ENCODE peak calls at places on chromosomes 4 and X, in eight cellular contexts. X is GM20000, L is MM.1S, S is KBM-7, D is CD14-positive monocyte, R is progenitor cell of endocrine pancreas, O is left cardiac atrium, C is stomach. K is an unnamed sample.

GRCh38 chrX:150062292-150063137 is 124.2 kb upstream of the EOLA2 start:
- DNase-seq in D (no peak), R (no peak), X (no peak), S (no peak), L (no peak), O (peak; percentile 36), C (no peak), K (no peak)

GRCh38 chrX:103629295-103630170 is 758 bp downstream of the TCEAL1 start:
- DNase-seq in X (peak; percentile 5), O (peak; percentile 74), R (peak; percentile 50), C (peak; percentile 40), L (no peak), S (peak; percentile 68), D (no peak), K (peak; percentile 59)

GRCh38 chr4:7384003-7384928 is 50.5 kb downstream of the PSAPL1 start:
- DNase-seq in R (no peak), D (no peak), O (no peak), C (no peak), S (no peak), X (no peak), L (no peak), K (no peak)

GRCh38 chrX:153764786-153765137 is 713 bp downstream of the PLXNB3 start:
- DNase-seq in D (no peak), R (no peak), X (no peak), O (no peak), S (no peak), C (no peak), L (no peak), K (no peak)

GRCh38 chrX:1589356-1590130 is 1.9 kb upstream of the AKAP17A start:
- DNase-seq in C (no peak), O (no peak), X (no peak), L (no peak), D (no peak), R (no peak), S (no peak), K (peak; percentile 24)

GRCh38 chr4:79281577-79282359 is 44.1 kb downstream of the NAA11 start:
- DNase-seq in O (no peak), X (no peak), S (no peak), D (no peak), L (peak; percentile 49), R (no peak), C (no peak), K (no peak)

GRCh38 chrX:38891641-38892413 is 90.6 kb downstream of the MID1IP1 start:
- DNase-seq in C (no peak), O (no peak), L (no peak), X (peak; percentile 25), S (no peak), D (no peak), R (no peak), K (no peak)

GRCh38 chr4:177339794-177340374 is 30.2 kb downstream of the NEIL3 start:
- DNase-seq in R (no peak), O (no peak), C (no peak), D (no peak), L (peak; percentile 52), X (peak; percentile 29), S (peak; percentile 57), K (no peak)

GRCh38 chr4:6229671-6230501 is 29.5 kb upstream of the JAKMIP1 start:
- DNase-seq in S (no peak), O (no peak), R (no peak), C (peak; percentile 11), L (no peak), X (no peak), D (no peak), K (no peak)

K was measured in lung.